ENCODE peak calls at places on chromosomes 16 and 17, in eight cellular contexts. B is AG04450, F is A549, J is GM06990, U is esophagus squamous epithelium, E is psoas muscle, X is suprapubic skin, L is aorta. R is an unnamed sample.

GRCh38 chr16:3356118-3356517 is 429 bp downstream of the OR2C1 start:
- DNase-seq in B (no peak), F (no peak), J (no peak), U (no peak), E (no peak), X (no peak), L (no peak), R (no peak)

GRCh38 chr16:83269541-83269940 is 538.2 kb upstream of the HSBP1 start:
- DNase-seq in B (no peak), F (no peak), J (no peak), U (no peak), E (no peak), X (no peak), L (no peak), R (no peak)

GRCh38 chr16:3317315-3317999 is 12.2 kb downstream of the ZNF75A start:
- DNase-seq in B (no peak), F (no peak), J (no peak), U (no peak), E (no peak), X (no peak), L (no peak), R (peak)

GRCh38 chr17:2111691-2112090 is 56.8 kb downstream of the HIC1 start:
- DNase-seq in B (peak), F (no peak), J (no peak), U (no peak), E (no peak), X (no peak), L (no peak), R (no peak)

GRCh38 chr17:78822552-78822951 is 18.1 kb downstream of the USP36 start:
- DNase-seq in B (peak), F (no peak), J (no peak), U (no peak), E (peak), X (no peak), L (peak), R (no peak)

GRCh38 chr16:49587511-49587910 is 213.9 kb downstream of the C16orf78 start:
- DNase-seq in B (no peak), F (no peak), J (no peak), U (no peak), E (no peak), X (no peak), L (no peak), R (no peak)

GRCh38 chr17:66351053-66351452 is 48.6 kb downstream of the PRKCA start:
- DNase-seq in B (no peak), F (no peak), J (no peak), U (no peak), E (peak), X (no peak), L (peak), R (no peak)

GRCh38 chr16:27690604-27691003 is 140.7 kb downstream of the KATNIP start:
- DNase-seq in B (no peak), F (no peak), J (no peak), U (no peak), E (no peak), X (no peak), L (no peak), R (peak)

GRCh38 chr16:28901862-28902261 is 23.2 kb downstream of the RABEP2 start:
- DNase-seq in B (no peak), F (no peak), J (no peak), U (no peak), E (no peak), X (no peak), L (no peak), R (no peak)

GRCh38 chr17:17944743-17945142 is 27.5 kb downstream of the TOM1L2 start:
- DNase-seq in B (no peak), F (no peak), J (no peak), U (no peak), E (no peak), X (no peak), L (no peak), R (no peak)

GRCh38 chr16:55333690-55334089 is 9.7 kb downstream of the IRX6 start:
- DNase-seq in B (no peak), F (no peak), J (no peak), U (no peak), E (no peak), X (no peak), L (no peak), R (no peak)

GRCh38 chr16:72098936-72099335 is 5.3 kb downstream of the DHX38 start:
- DNase-seq in B (no peak), F (no peak), J (no peak), U (no peak), E (no peak), X (no peak), L (no peak), R (no peak)

GRCh38 chr16:19066988-19067348 is 446 bp upstream of the COQ7 start:
- DNase-seq in B (no peak), F (no peak), J (no peak), U (no peak), E (peak), X (no peak), L (no peak), R (no peak)

GRCh38 chr16:20851601-20852000 is 45.3 kb downstream of the REXO5 start:
- DNase-seq in B (peak), F (peak), J (no peak), U (no peak), E (peak), X (peak), L (peak), R (no peak)

GRCh38 chr17:40038882-40039513 is 15.2 kb downstream of the MED24 start:
- DNase-seq in B (peak), F (peak), J (no peak), U (no peak), E (peak), X (peak), L (peak), R (no peak)

GRCh38 chr17:56557682-56558081 is 35.8 kb upstream of the NOG start:
- DNase-seq in B (no peak), F (no peak), J (no peak), U (no peak), E (no peak), X (no peak), L (no peak), R (no peak)

GRCh38 chr17:58630883-58631522 is 60.8 kb downstream of the TEX14 start:
- DNase-seq in B (no peak), F (no peak), J (peak), U (no peak), E (no peak), X (no peak), L (no peak), R (peak)

GRCh38 chr17:75785770-75786538 is 1.3 kb downstream of the UNK start:
- DNase-seq in B (no peak), F (no peak), J (no peak), U (no peak), E (no peak), X (no peak), L (no peak), R (peak)

GRCh38 chr16:64356267-64356666 is 765.6 kb downstream of the CDH11 start:
- DNase-seq in B (peak), F (no peak), J (no peak), U (no peak), E (no peak), X (no peak), L (no peak), R (no peak)

GRCh38 chr17:1860978-1861377 is 31.2 kb downstream of the RPA1 start:
- DNase-seq in B (no peak), F (no peak), J (no peak), U (no peak), E (peak), X (no peak), L (no peak), R (no peak)

GRCh38 chr17:34619687-34620217 is 40.4 kb downstream of the TMEM132E start:
- DNase-seq in B (no peak), F (no peak), J (no peak), U (no peak), E (no peak), X (no peak), L (no peak), R (no peak)

GRCh38 chr17:57528084-57528451 is 217.0 kb downstream of the CCDC182 start:
- DNase-seq in B (no peak), F (no peak), J (no peak), U (no peak), E (no peak), X (no peak), L (no peak), R (no peak)

GRCh38 chr16:15770512-15770911 is 86.3 kb downstream of the MYH11 start:
- DNase-seq in B (peak), F (no peak), J (no peak), U (no peak), E (peak), X (no peak), L (no peak), R (no peak)

GRCh38 chr17:4840893-4841242 is 7.7 kb downstream of the MINK1 start:
- DNase-seq in B (no peak), F (no peak), J (no peak), U (no peak), E (no peak), X (no peak), L (no peak), R (no peak)

GRCh38 chr17:42918902-42919521 is 18.4 kb downstream of the G6PC1 start:
- DNase-seq in B (no peak), F (no peak), J (no peak), U (no peak), E (no peak), X (no peak), L (no peak), R (no peak)
- H3K4me3 ChIP-seq in B (no peak), F (no peak), J (no peak), U (no peak), E (no peak), X (no peak), L (no peak), R (no peak)

DNA sequence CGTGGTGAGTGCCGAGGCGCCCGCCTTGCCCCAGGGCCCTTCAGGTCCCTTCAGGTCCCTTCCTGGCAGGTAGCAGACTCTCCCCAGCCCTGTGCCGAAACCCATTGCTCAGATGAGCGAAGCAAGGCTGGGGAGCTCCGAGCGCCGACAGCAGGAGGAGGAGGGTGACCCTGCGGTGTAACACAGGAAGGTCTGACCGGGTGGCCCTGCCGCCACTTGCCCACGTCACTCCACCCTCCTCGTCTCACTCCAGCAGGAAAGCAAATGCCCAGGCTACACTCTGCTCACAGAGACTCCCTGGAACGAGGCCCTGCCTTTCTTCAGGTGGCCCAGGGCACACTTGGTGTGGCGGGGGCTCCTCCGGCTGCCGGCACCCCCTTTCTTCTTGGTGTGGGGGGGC is 57.2 kb downstream of the ACTG1 start:
- DNase-seq in B (no peak), F (no peak), J (no peak), U (no peak), E (no peak), X (no peak), L (no peak), R (no peak)
- H3K4me3 ChIP-seq in B (no peak), F (no peak), J (no peak), U (no peak), E (no peak), X (no peak), L (no peak), R (no peak)

DNA sequence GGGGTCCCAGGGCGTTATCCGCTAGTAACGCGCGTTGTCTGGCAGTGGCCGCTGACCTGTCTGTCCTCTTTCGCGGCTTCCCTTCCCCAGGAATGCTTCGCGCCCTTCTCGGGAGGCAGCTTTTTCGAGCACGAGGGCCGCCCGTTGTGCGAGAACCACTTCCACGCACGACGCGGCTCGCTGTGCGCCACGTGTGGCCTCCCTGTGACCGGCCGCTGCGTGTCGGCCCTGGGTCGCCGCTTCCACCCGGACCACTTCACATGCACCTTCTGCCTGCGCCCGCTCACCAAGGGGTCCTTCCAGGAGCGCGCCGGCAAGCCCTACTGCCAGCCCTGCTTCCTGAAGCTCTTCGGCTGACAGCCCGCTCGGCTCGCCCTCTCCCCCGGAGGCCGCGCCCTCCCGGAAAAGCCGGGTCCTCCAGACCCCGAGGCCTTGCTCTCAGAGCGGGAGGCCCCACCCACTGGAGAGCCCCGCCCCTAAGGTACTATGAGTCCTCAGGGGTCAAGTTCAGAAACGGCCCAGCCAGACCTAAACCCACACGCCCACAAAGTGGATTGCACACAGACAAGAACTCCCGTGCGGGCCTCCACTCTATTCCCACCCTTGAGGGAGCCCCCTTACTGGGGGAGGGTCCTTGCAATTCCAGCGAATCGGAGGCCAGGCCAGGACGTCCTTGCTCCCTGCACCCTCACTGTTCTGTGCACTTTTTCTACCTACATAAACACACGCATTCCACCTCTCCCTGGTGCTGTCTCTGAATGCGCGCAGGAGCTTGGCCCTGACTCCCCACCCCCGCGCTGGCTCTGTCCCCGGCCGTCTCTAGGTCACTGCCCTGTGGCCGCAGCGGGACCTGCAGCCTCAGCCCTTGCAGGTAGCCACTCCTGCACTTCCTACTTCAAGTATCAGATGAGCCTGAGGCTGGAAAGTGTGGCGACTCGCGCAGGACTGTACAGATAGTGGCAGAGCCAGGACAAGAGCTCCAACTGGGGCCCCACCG is 5.4 kb upstream of the SLC5A2 start:
- DNase-seq in B (no peak), F (no peak), J (no peak), U (no peak), E (peak), X (no peak), L (no peak), R (no peak)
- H3K4me3 ChIP-seq in B (no peak), F (no peak), J (peak), U (peak), E (peak), X (peak), L (no peak), R (peak)

DNA sequence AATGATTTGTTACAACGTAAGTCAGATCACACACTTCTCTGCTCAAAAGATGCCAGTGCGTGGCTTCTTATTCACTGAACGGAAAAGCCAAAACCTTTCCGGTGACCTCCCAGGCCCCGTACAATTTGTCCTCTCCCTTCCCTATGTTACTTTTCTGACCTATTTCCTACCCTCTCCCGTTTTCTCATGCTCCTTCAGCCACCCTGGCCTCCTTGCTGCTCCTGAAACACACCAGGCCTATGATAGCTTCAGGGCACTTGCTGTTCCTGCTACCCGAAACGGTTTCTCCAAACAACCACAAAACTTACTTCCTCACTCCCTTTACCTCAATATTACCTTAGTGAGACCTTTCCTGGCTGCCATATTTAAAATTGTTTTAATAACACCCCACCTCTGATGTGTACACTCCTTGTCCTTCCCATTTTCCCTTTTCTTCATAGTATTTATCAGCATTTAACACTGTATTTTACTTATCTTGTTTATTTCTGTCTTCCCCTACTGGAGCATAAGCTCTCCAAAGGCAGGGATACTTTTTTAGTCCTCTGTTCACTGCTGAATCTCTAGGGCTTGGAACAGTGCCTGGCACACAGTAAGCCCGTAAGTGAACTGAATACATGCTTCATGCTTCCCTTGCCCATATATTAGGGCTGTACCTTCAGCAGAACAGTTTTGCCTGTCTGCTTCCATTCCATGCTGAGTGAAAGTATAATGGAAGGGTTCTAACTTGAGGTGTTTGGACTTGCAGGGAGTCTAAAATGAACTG is 10.9 kb upstream of the ARL2BP start:
- DNase-seq in B (no peak), F (no peak), J (no peak), U (no peak), E (no peak), X (no peak), L (no peak), R (no peak)
- H3K4me3 ChIP-seq in B (no peak), F (no peak), J (no peak), U (no peak), E (no peak), X (no peak), L (no peak), R (no peak)

GRCh38 chr17:43951750-43952149 is 2.0 kb downstream of the PYY start:
- DNase-seq in B (no peak), F (no peak), J (no peak), U (no peak), E (no peak), X (no peak), L (no peak), R (no peak)
- H3K4me3 ChIP-seq in B (no peak), F (no peak), J (no peak), U (no peak), E (no peak), X (no peak), L (no peak), R (no peak)

DNA sequence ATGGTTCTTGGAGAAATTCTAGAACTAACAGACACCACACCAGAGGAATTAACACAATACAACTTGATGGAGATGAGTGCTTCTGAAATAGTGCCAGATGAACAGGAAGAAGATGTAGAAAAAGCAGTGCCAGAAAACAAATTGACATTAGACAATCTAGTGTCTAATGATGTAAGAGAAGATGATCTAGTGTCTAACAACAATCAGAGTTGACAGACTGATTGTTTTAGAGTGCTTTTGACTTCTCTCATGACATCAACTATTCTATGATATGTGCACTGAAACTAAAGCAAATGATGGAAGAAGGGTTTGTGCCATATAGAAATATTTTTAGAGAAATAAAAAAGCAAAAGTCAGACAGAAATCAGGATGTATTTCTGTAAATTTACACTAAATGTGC is 646.1 kb upstream of the KIF2B start:
- DNase-seq in B (no peak), F (no peak), J (no peak), U (no peak), E (no peak), X (no peak), L (no peak), R (no peak)
- H3K4me3 ChIP-seq in B (no peak), F (no peak), J (no peak), U (no peak), E (no peak), X (no peak), L (no peak), R (no peak)

GRCh38 chr17:7916799-7917198 is 710 bp upstream of the RNF227 start:
- DNase-seq in B (no peak), F (no peak), J (no peak), U (no peak), E (no peak), X (no peak), L (peak), R (no peak)
- H3K4me3 ChIP-seq in B (no peak), F (no peak), J (no peak), U (no peak), E (peak), X (peak), L (no peak), R (no peak)

R was measured in GM12865.